ENCODE peak calls at places on chromosome 3, in seven cellular contexts. B is uterus; G is A549; V is CD8-positive, alpha-beta T cell; P is cardiac muscle cell; R is pancreas; M is mesenchymal stem cell. K is an unnamed sample. For H3K4me1, the result is how much of the 10 kb centered on the place peaks cover.

GRCh38 chr3:14915636-14916222 is 31.7 kb upstream of the NR2C2 start:
- DNase-seq in R (no peak), M (no peak), G (no peak), B (no peak), V (peak), P (peak), K (peak)

GRCh38 chr3:170355738-170356595 is 1.5 kb upstream of the SKIL start:
- DNase-seq in M (peak), P (peak), V (no peak), B (peak), G (no peak), R (peak), K (no peak)

GRCh38 chr3:141065841-141066592 is 14.9 kb downstream of the SPSB4 start:
- DNase-seq in M (no peak), R (no peak), V (no peak), P (no peak), G (no peak), B (no peak), K (no peak)

GRCh38 chr3:191120447-191121304 is 78.4 kb upstream of the OSTN start:
- DNase-seq in M (no peak), G (no peak), P (no peak), V (no peak), R (no peak), B (no peak), K (no peak)

GRCh38 chr3:123757281-123757940 is 126.7 kb downstream of the MYLK start:
- DNase-seq in R (no peak), M (peak), V (no peak), P (no peak), B (no peak), G (no peak), K (peak)

GRCh38 chr3:98110191-98110908 is 20.2 kb upstream of the OR5H1 start:
- DNase-seq in R (no peak), P (no peak), M (no peak), V (no peak), B (no peak), G (no peak), K (no peak)

GRCh38 chr3:18079739-18080138 is 337.3 kb upstream of the TBC1D5 start:
- DNase-seq in G (no peak), B (no peak), M (no peak), V (no peak), R (no peak), P (peak), K (peak)

GRCh38 chr3:150359381-150359780 is 48.7 kb upstream of the TSC22D2 start:
- DNase-seq in B (no peak), M (peak), P (no peak), V (no peak), R (no peak), G (no peak), K (no peak)

GRCh38 chr3:189739396-189739795 is 108.2 kb downstream of the TP63 start:
- DNase-seq in B (no peak), M (no peak), V (no peak), G (no peak), P (no peak), R (no peak), K (no peak)

GRCh38 chr3:187702507-187703033 is at the start of gene RTP2:
- DNase-seq in M (no peak), G (no peak), V (no peak), B (no peak), P (no peak), R (no peak), K (no peak)

GRCh38 chr3:134864644-134865043 is 69.6 kb downstream of the EPHB1 start:
- DNase-seq in R (no peak), V (no peak), P (peak), B (no peak), G (no peak), M (no peak), K (no peak)

GRCh38 chr3:123405021-123405420 is 43.9 kb downstream of the ADCY5 start:
- DNase-seq in R (no peak), G (no peak), B (no peak), M (no peak), P (no peak), V (no peak), K (no peak)

GRCh38 chr3:59559721-59560514 is 510.1 kb upstream of the CFAP20DC start:
- DNase-seq in V (no peak), R (no peak), P (peak), B (no peak), G (peak), M (peak), K (peak)

GRCh38 chr3:157418104-157418503 is 18.5 kb upstream of the PTX3 start:
- DNase-seq in V (no peak), G (no peak), R (no peak), P (no peak), B (no peak), M (no peak), K (no peak)

GRCh38 chr3:30628931-30629590 is 22.7 kb downstream of the TGFBR2 start:
- DNase-seq in M (peak), R (no peak), B (no peak), P (peak), V (no peak), G (no peak), K (no peak)

GRCh38 chr3:127780536-127781400 is 41.5 kb downstream of the MGLL start:
- DNase-seq in G (no peak), P (no peak), B (no peak), M (no peak), V (no peak), R (no peak), K (no peak)

GRCh38 chr3:179867961-179868360 is 168.8 kb downstream of the PEX5L start:
- DNase-seq in R (no peak), B (no peak), M (no peak), P (no peak), V (no peak), G (no peak), K (no peak)

GRCh38 chr3:151226825-151227224 is 23.8 kb upstream of the GPR171 start:
- DNase-seq in P (no peak), B (no peak), M (no peak), R (no peak), V (no peak), G (no peak), K (no peak)

GRCh38 chr3:181066688-181067087 is 77.2 kb upstream of the DNAJC19 start:
- DNase-seq in R (no peak), V (no peak), G (no peak), B (no peak), M (no peak), P (no peak), K (no peak)

GRCh38 chr3:149772861-149773260 is 19.5 kb downstream of the ANKUB1 start:
- DNase-seq in M (no peak), V (no peak), G (no peak), P (no peak), B (no peak), R (no peak), K (no peak)

GRCh38 chr3:40973141-40973540 is 226.2 kb upstream of the CTNNB1 start:
- DNase-seq in R (no peak), G (no peak), M (no peak), V (no peak), B (no peak), P (no peak), K (no peak)

GRCh38 chr3:118803096-118803476 is 231.6 kb downstream of the IGSF11 start:
- DNase-seq in V (no peak), R (peak), B (no peak), G (no peak), M (no peak), P (no peak), K (no peak)

GRCh38 chr3:160929595-160929994 is 173.6 kb downstream of the PPM1L start:
- DNase-seq in M (peak), P (peak), G (no peak), V (no peak), B (peak), R (no peak), K (no peak)

GRCh38 chr3:96319176-96319575 is 495.2 kb upstream of the EPHA6 start:
- DNase-seq in P (no peak), B (no peak), M (no peak), V (no peak), G (no peak), R (no peak), K (no peak)

GRCh38 chr3:195251336-195252065 is 19.5 kb downstream of the XXYLT1 start:
- DNase-seq in B (no peak), R (no peak), V (no peak), P (no peak), G (no peak), M (no peak), K (peak)

GRCh38 chr3:4948395-4948794 is 30.8 kb upstream of the BHLHE40 start:
- DNase-seq in P (peak), M (no peak), V (no peak), B (no peak), G (no peak), R (no peak), K (no peak)

GRCh38 chr3:159640220-159640619 is 348.4 kb upstream of the IL12A start:
- DNase-seq in M (no peak), V (no peak), G (no peak), P (no peak), R (no peak), B (no peak), K (no peak)

GRCh38 chr3:158508481-158508880 is 62.5 kb upstream of the MLF1 start:
- DNase-seq in B (no peak), V (no peak), P (peak), R (no peak), M (peak), G (no peak), K (no peak)

GRCh38 chr3:123194552-123194951 is 7.2 kb upstream of the SEC22A start:
- DNase-seq in M (peak), V (no peak), G (peak), P (peak), R (no peak), B (no peak), K (no peak)

GRCh38 chr3:197746801-197747237 is 2.9 kb upstream of the FYTTD1 start:
- DNase-seq in P (peak), V (no peak), G (no peak), M (no peak), B (no peak), R (peak), K (no peak)

GRCh38 chr3:152309031-152309430 is 40.3 kb downstream of the MBNL1 start:
- DNase-seq in R (no peak), P (no peak), B (no peak), M (peak), V (no peak), G (no peak), K (no peak)

GRCh38 chr3:152305075-152305474 is 36.3 kb downstream of the MBNL1 start:
- DNase-seq in B (no peak), V (no peak), M (no peak), P (no peak), G (no peak), R (no peak), K (no peak)

GRCh38 chr3:152309535-152310317 is 41.0 kb downstream of the MBNL1 start:
- DNase-seq in G (no peak), B (no peak), P (peak), V (no peak), R (no peak), M (no peak), K (no peak)

GRCh38 chr3:152307829-152308474 is 39.2 kb downstream of the MBNL1 start:
- DNase-seq in R (no peak), V (no peak), B (no peak), P (no peak), G (peak), M (peak), K (no peak)

GRCh38 chr3:152308475-152308844 is 39.7 kb downstream of the MBNL1 start:
- DNase-seq in R (no peak), M (no peak), P (no peak), G (no peak), B (no peak), V (no peak), K (no peak)
- H3K4me1 ChIP-seq in R (under half), M (under half), P (under half), G (half or more), B (under half), V (half or more), K (under half)

GRCh38 chr3:36943601-36944000 is 1.3 kb downstream of the TRANK1 start:
- DNase-seq in G (no peak), V (no peak), B (no peak), R (no peak), P (no peak), M (no peak), K (no peak)
- H3K27ac ChIP-seq in G (peak), V (peak), B (peak), R (no peak), P (no peak), M (no peak), K (no peak)

GRCh38 chr3:171760475-171760874 is 49.8 kb downstream of the PLD1 start:
- DNase-seq in V (no peak), B (no peak), P (no peak), R (no peak), G (no peak), M (no peak), K (no peak)
- H3K4me1 ChIP-seq in V (under half), B (under half), P (under half), R (under half), G (under half), M (under half), K (under half)

DNA sequence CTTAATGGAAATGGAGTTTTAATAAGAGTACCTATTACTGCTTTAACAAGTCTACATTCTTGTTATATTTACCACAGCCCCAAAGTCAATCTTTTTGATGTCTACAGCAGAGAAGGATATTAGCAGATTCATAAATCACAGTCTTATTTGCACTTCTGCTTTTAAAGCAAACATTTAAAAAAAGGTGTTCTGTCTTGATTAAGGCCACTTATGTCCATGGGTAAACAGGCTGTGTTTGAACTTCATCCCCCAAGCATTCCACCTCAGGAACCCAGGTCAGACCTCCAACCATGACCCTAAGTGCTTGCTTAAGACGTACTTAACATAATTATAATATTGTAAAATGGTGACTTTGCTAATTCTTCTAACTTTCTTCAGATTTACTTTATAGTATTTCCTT is 113.4 kb downstream of the CMSS1 start:
- DNase-seq in P (no peak), V (no peak), G (no peak), M (no peak), B (no peak), R (no peak), K (no peak)
- H3K27ac ChIP-seq in P (no peak), V (no peak), G (no peak), M (no peak), B (peak), R (no peak), K (no peak)

GRCh38 chr3:146128939-146129338 is 32.0 kb downstream of the PLOD2 start:
- DNase-seq in R (no peak), M (no peak), B (no peak), V (no peak), G (no peak), P (peak), K (no peak)
- H3K4me1 ChIP-seq in R (under half), M (under half), B (under half), V (under half), G (half or more), P (under half), K (under half)

K was measured in DND-41.